ENCODE peak calls at places on chromosomes 4 and X, in four cellular contexts. One of them, this sample, is unnamed.
A peak's percentile ranks its signal among the peaks of the same experiment; 100 is the strongest.

GRCh38 chrX:120250522-120251271 is at the start of gene ZBTB33:
- DNase-seq in transverse colon: peak; percentile 91
- DNase-seq in K562: peak; percentile 93
- DNase-seq in HL-60: peak; percentile 90
- DNase-seq in this sample: peak; percentile 91

GRCh38 chr4:110926841-110927400 is 304.0 kb upstream of the PITX2 start:
- DNase-seq in transverse colon: no peak
- DNase-seq in HL-60: no peak
- DNase-seq in K562: no peak
- DNase-seq in this sample: no peak

GRCh38 chr4:25160714-25161598 is 707 bp upstream of the SEPSECS start:
- DNase-seq in K562: no peak
- DNase-seq in transverse colon: no peak
- DNase-seq in HL-60: no peak
- DNase-seq in this sample: no peak

GRCh38 chr4:64385177-64385549 is 24.1 kb downstream of the TECRL start:
- DNase-seq in K562: no peak
- DNase-seq in HL-60: no peak
- DNase-seq in transverse colon: no peak
- DNase-seq in this sample: no peak

GRCh38 chr4:121307441-121308327 is 73.1 kb downstream of the QRFPR start:
- DNase-seq in K562: peak; percentile 25
- DNase-seq in transverse colon: peak; percentile 32
- DNase-seq in HL-60: peak; percentile 44
- DNase-seq in this sample: no peak

GRCh38 chr4:15677507-15677988 is 4.1 kb upstream of the FAM200B start:
- DNase-seq in HL-60: no peak
- DNase-seq in K562: no peak
- DNase-seq in transverse colon: peak; percentile 39
- DNase-seq in this sample: no peak

GRCh38 chr4:104752337-104752736 is 257.6 kb upstream of the CXXC4 start:
- DNase-seq in K562: no peak
- DNase-seq in HL-60: no peak
- DNase-seq in transverse colon: no peak
- DNase-seq in this sample: no peak

GRCh38 chr4:175813126-175813715 is 1.2 kb upstream of the GPM6A start:
- DNase-seq in K562: no peak
- DNase-seq in HL-60: no peak
- DNase-seq in transverse colon: no peak
- DNase-seq in this sample: no peak

GRCh38 chrX:19772759-19773623 is 114.4 kb downstream of the SH3KBP1 start:
- DNase-seq in HL-60: no peak
- DNase-seq in transverse colon: no peak
- DNase-seq in K562: no peak
- DNase-seq in this sample: no peak

GRCh38 chrX:131441033-131441432 is 102.8 kb upstream of the OR13H1 start:
- DNase-seq in transverse colon: no peak
- DNase-seq in HL-60: no peak
- DNase-seq in K562: no peak
- DNase-seq in this sample: no peak

GRCh38 chrX:38277136-38277535 is 50.2 kb downstream of the RPGR start:
- DNase-seq in HL-60: no peak
- DNase-seq in transverse colon: no peak
- DNase-seq in K562: no peak
- DNase-seq in this sample: no peak

GRCh38 chr4:72319596-72319995 is 249.4 kb downstream of the ADAMTS3 start:
- DNase-seq in K562: no peak
- DNase-seq in transverse colon: no peak
- DNase-seq in HL-60: no peak
- DNase-seq in this sample: no peak

GRCh38 chr4:100188829-100189228 is 1.4 kb downstream of the DDIT4L start:
- DNase-seq in K562: no peak
- DNase-seq in HL-60: no peak
- DNase-seq in transverse colon: no peak
- DNase-seq in this sample: no peak

GRCh38 chr4:101527186-101527585 is 179.9 kb upstream of the PPP3CA start:
- DNase-seq in HL-60: no peak
- DNase-seq in K562: no peak
- DNase-seq in transverse colon: no peak
- DNase-seq in this sample: no peak

GRCh38 chr4:143404555-143404954 is 67.9 kb downstream of the GAB1 start:
- DNase-seq in K562: no peak
- DNase-seq in transverse colon: no peak
- DNase-seq in HL-60: no peak
- DNase-seq in this sample: no peak

GRCh38 chr4:1870578-1871443 is at the start of gene NSD2:
- DNase-seq in K562: peak; percentile 98
- DNase-seq in transverse colon: peak; percentile 94
- DNase-seq in HL-60: peak; percentile 82
- DNase-seq in this sample: peak; percentile 88
- TF ChIP-seq POLR2AphosphoS5 in K562: peak; percentile 61
- TF ChIP-seq POLR2AphosphoS5 in transverse colon: peak; percentile 93
- TF ChIP-seq POLR2AphosphoS5 in HL-60: peak; percentile 92
- TF ChIP-seq POLR2AphosphoS5 in this sample: no peak

DNA sequence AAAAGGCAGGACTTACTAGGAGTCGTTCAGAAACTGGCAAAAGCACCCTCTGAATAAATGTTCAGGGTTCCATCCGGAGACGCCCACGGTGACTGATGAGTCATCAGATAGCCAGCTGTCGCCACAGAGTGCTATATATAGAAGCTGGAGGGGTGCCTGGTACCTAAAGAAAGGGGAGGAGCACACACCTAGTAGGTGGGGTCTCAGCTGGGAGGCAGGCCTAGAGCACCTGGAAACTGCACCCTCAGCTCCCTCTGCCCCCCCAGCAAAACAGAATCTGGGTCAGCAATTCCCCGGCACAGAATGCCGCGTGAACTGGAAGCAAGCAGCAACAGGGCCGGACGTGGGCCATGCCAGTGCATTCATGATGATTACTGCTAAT is 242.0 kb downstream of the BCOR start:
- DNase-seq in K562: peak; percentile 79
- DNase-seq in transverse colon: peak; percentile 62
- DNase-seq in HL-60: peak; percentile 32
- DNase-seq in this sample: no peak
- H3K4me3 ChIP-seq in K562: peak overlapping the region; percentile 39
- H3K4me3 ChIP-seq in transverse colon: no peak overlapping the region
- H3K4me3 ChIP-seq in HL-60: no peak overlapping the region
- H3K4me3 ChIP-seq in this sample: no peak overlapping the region

GRCh38 chrX:153927686-153927935 is 1.5 kb upstream of the ARHGAP4 start:
- DNase-seq in HL-60: no peak
- DNase-seq in K562: no peak
- DNase-seq in transverse colon: no peak
- DNase-seq in this sample: no peak

GRCh38 chrX:153925739-153926593 is at the start of gene ARHGAP4:
- DNase-seq in K562: peak; percentile 72
- DNase-seq in HL-60: peak; percentile 48
- DNase-seq in transverse colon: no peak
- DNase-seq in this sample: no peak

GRCh38 chrX:153926594-153926862 is 464 bp upstream of the ARHGAP4 start:
- DNase-seq in HL-60: no peak
- DNase-seq in transverse colon: no peak
- DNase-seq in K562: no peak
- DNase-seq in this sample: no peak

GRCh38 chrX:153927936-153928760 is 2.1 kb upstream of the ARHGAP4 start:
- DNase-seq in K562: peak; percentile 94
- DNase-seq in transverse colon: peak; percentile 96
- DNase-seq in HL-60: peak; percentile 93
- DNase-seq in this sample: peak; percentile 96

DNA sequence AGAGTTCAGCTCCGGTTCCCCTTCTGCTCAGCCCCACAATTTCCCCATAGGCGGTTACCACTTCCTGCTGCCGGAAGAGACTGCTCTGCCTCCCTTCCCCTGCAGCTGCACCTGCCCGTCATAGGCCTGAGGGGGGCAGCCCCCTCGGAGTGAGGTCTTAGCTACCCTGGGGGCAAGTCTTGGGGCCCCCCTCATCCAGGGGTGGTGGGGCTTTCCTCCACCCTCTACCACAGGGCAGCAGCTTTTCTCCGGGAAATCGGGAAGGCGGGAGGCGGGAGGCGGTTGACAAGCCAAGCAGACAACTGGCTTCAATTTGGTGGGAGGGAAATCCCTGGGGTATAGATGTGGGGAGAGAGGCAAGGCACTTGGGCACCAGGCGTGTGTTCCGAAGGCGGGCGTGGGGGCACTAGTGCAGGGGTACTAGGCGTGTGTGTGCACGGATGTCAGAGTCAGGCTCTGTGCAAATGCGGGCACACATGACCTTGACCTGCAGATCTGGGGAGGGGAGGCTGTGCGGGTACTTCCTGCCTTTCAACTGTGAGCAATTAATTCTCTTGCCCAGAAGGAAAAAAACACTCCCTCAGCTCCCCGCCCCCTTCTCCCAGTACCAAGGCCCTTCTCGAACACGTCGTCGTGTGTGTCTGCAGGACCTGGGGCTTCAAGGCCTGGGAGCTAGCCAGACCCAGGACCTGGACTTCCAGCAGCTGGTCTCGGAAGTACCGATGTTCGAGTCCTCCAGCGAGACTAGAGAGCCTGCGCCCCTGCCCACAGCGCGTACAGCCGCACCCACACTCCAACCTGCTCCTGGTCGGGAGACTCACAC is 1.0 kb upstream of the ARHGAP4 start:
- DNase-seq in transverse colon: peak; percentile 77
- DNase-seq in K562: peak; percentile 64
- DNase-seq in HL-60: peak; percentile 98
- DNase-seq in this sample: no peak
- TF ChIP-seq POLR2AphosphoS5 in transverse colon: peak; percentile 49
- TF ChIP-seq POLR2AphosphoS5 in K562: peak; percentile 44
- TF ChIP-seq POLR2AphosphoS5 in HL-60: peak; percentile 99
- TF ChIP-seq POLR2AphosphoS5 in this sample: no peak

GRCh38 chr4:173365359-173365996 is 5.3 kb upstream of the SAP30 start:
- DNase-seq in K562: peak; percentile 11
- DNase-seq in HL-60: peak; percentile 12
- DNase-seq in transverse colon: peak; percentile 20
- DNase-seq in this sample: no peak

GRCh38 chr4:173370477-173371291 is at the start of gene SAP30:
- DNase-seq in transverse colon: peak; percentile 98
- DNase-seq in HL-60: peak; percentile 98
- DNase-seq in K562: peak; percentile 97
- DNase-seq in this sample: peak; percentile 99

GRCh38 chr4:173370130-173370476 is 651 bp upstream of the SAP30 start:
- DNase-seq in K562: peak; percentile 60
- DNase-seq in transverse colon: peak; percentile 65
- DNase-seq in HL-60: no peak
- DNase-seq in this sample: peak; percentile 88

GRCh38 chr4:173367946-173368345 is 2.8 kb upstream of the SAP30 start:
- DNase-seq in K562: peak; percentile 23
- DNase-seq in transverse colon: no peak
- DNase-seq in HL-60: no peak
- DNase-seq in this sample: no peak

GRCh38 chr4:173367285-173367684 is 3.5 kb upstream of the SAP30 start:
- DNase-seq in transverse colon: no peak
- DNase-seq in K562: no peak
- DNase-seq in HL-60: no peak
- DNase-seq in this sample: no peak
- H3K4me3 ChIP-seq in transverse colon: no peak overlapping the region
- H3K4me3 ChIP-seq in K562: no peak overlapping the region
- H3K4me3 ChIP-seq in HL-60: no peak overlapping the region
- H3K4me3 ChIP-seq in this sample: no peak overlapping the region

DNA sequence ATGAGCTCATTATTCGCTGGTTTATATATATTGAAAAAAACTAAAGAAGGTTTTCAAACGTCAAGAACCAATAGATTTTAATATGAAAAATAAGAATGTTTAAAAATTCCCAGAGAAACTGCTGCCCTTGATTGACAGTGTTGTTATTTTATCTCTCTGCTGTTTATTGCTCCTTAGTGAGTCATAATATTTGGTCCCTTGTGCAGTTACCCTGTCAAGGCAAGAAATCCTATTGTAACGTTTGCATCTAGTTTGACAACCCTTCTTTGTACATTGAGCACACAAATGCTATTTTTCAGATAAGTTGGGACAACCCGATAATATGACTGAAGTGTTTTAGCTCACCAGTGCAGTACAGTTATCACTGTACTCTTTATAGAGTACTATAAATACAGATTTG is 349.4 kb downstream of the CCSER1 start:
- DNase-seq in HL-60: no peak
- DNase-seq in K562: no peak
- DNase-seq in transverse colon: no peak
- DNase-seq in this sample: no peak
- TF ChIP-seq POLR2AphosphoS5 in HL-60: no peak
- TF ChIP-seq POLR2AphosphoS5 in K562: no peak
- TF ChIP-seq POLR2AphosphoS5 in transverse colon: no peak
- TF ChIP-seq POLR2AphosphoS5 in this sample: no peak

This sample was measured in suprapubic skin.